ENCODE peak calls at places on chromosomes 13 and 19, in four cellular contexts. One of them, this sample, is unnamed.

GRCh38 chr19:47691090-47691489 is 22.1 kb upstream of the EHD2 start:
- DNase-seq in neuronal stem cell: no peak
- DNase-seq in OCI-LY7: no peak
- DNase-seq in amygdala: no peak
- DNase-seq in this sample: no peak

GRCh38 chr19:36377541-36378178 is 1.3 kb downstream of the ZFP14 start:
- DNase-seq in neuronal stem cell: no peak
- DNase-seq in amygdala: no peak
- DNase-seq in OCI-LY7: no peak
- DNase-seq in this sample: no peak

GRCh38 chr13:111515648-111516047 is 195.2 kb downstream of the TEX29 start:
- DNase-seq in neuronal stem cell: no peak
- DNase-seq in OCI-LY7: no peak
- DNase-seq in amygdala: no peak
- DNase-seq in this sample: no peak

GRCh38 chr13:34349091-34349722 is 531.3 kb downstream of the RFC3 start:
- DNase-seq in neuronal stem cell: no peak
- DNase-seq in amygdala: no peak
- DNase-seq in OCI-LY7: no peak
- DNase-seq in this sample: peak; percentile 98

GRCh38 chr19:15666883-15667282 is 6.0 kb upstream of the CYP4F12 start:
- DNase-seq in amygdala: no peak
- DNase-seq in OCI-LY7: no peak
- DNase-seq in neuronal stem cell: no peak
- DNase-seq in this sample: no peak

GRCh38 chr13:37303610-37304009 is 198.1 kb upstream of the CSNK1A1L start:
- DNase-seq in amygdala: no peak
- DNase-seq in neuronal stem cell: no peak
- DNase-seq in OCI-LY7: no peak
- DNase-seq in this sample: no peak

GRCh38 chr19:23817519-23817918 is 58.8 kb upstream of the ZNF681 start:
- DNase-seq in OCI-LY7: peak; percentile 82
- DNase-seq in neuronal stem cell: no peak
- DNase-seq in amygdala: no peak
- DNase-seq in this sample: no peak

GRCh38 chr13:23656637-23657036 is 86.4 kb downstream of the TNFRSF19 start:
- DNase-seq in amygdala: no peak
- DNase-seq in OCI-LY7: no peak
- DNase-seq in neuronal stem cell: no peak
- DNase-seq in this sample: no peak

GRCh38 chr19:40862785-40863184 is 12.5 kb upstream of the CYP2A6 start:
- DNase-seq in OCI-LY7: no peak
- DNase-seq in neuronal stem cell: no peak
- DNase-seq in amygdala: no peak
- DNase-seq in this sample: peak; percentile 15

GRCh38 chr19:9953802-9954542 is 17.7 kb upstream of the OLFM2 start:
- DNase-seq in OCI-LY7: no peak
- DNase-seq in amygdala: peak; percentile 50
- DNase-seq in neuronal stem cell: no peak
- DNase-seq in this sample: no peak

GRCh38 chr19:8084152-8084551 is 31.6 kb downstream of the CCL25 start:
- DNase-seq in OCI-LY7: no peak
- DNase-seq in neuronal stem cell: no peak
- DNase-seq in amygdala: no peak
- DNase-seq in this sample: no peak

GRCh38 chr19:2524840-2525723 is 49.2 kb downstream of the GADD45B start:
- DNase-seq in neuronal stem cell: no peak
- DNase-seq in amygdala: no peak
- DNase-seq in OCI-LY7: no peak
- DNase-seq in this sample: no peak

GRCh38 chr13:24110011-24110410 is 50.5 kb upstream of the SPATA13 start:
- DNase-seq in neuronal stem cell: no peak
- DNase-seq in OCI-LY7: no peak
- DNase-seq in amygdala: no peak
- DNase-seq in this sample: no peak

GRCh38 chr19:47755762-47756626 is 10.6 kb downstream of the NOP53 start:
- DNase-seq in amygdala: no peak
- DNase-seq in OCI-LY7: no peak
- DNase-seq in neuronal stem cell: no peak
- DNase-seq in this sample: no peak

GRCh38 chr13:100789968-100790367 is 115.4 kb upstream of the TMTC4 start:
- DNase-seq in OCI-LY7: no peak
- DNase-seq in neuronal stem cell: no peak
- DNase-seq in amygdala: no peak
- DNase-seq in this sample: no peak

GRCh38 chr13:92827503-92827902 is 399.1 kb upstream of the GPC6 start:
- DNase-seq in OCI-LY7: no peak
- DNase-seq in neuronal stem cell: no peak
- DNase-seq in amygdala: no peak
- DNase-seq in this sample: no peak

GRCh38 chr19:46081928-46082727 is 41.3 kb upstream of the IGFL4 start:
- DNase-seq in neuronal stem cell: peak; percentile 26
- DNase-seq in amygdala: no peak
- DNase-seq in OCI-LY7: peak; percentile 48
- DNase-seq in this sample: no peak

GRCh38 chr13:41411536-41411935 is 45.8 kb upstream of the RGCC start:
- DNase-seq in neuronal stem cell: peak; percentile 24
- DNase-seq in OCI-LY7: peak; percentile 65
- DNase-seq in amygdala: no peak
- DNase-seq in this sample: peak; percentile 11

GRCh38 chr13:26494591-26494990 is 62.9 kb upstream of the WASF3 start:
- DNase-seq in OCI-LY7: no peak
- DNase-seq in amygdala: no peak
- DNase-seq in neuronal stem cell: no peak
- DNase-seq in this sample: no peak

GRCh38 chr13:91046715-91047327 is 300.7 kb upstream of the MIR17HG start:
- DNase-seq in neuronal stem cell: no peak
- DNase-seq in amygdala: no peak
- DNase-seq in OCI-LY7: no peak
- DNase-seq in this sample: no peak

GRCh38 chr19:50444059-50444458 is 11.4 kb downstream of the MYBPC2 start:
- DNase-seq in neuronal stem cell: no peak
- DNase-seq in amygdala: no peak
- DNase-seq in OCI-LY7: no peak
- DNase-seq in this sample: no peak

GRCh38 chr13:84609716-84610115 is 727.4 kb upstream of the SLITRK1 start:
- DNase-seq in neuronal stem cell: no peak
- DNase-seq in amygdala: no peak
- DNase-seq in OCI-LY7: no peak
- DNase-seq in this sample: no peak

GRCh38 chr13:26022538-26023292 is 29.1 kb downstream of the SHISA2 start:
- DNase-seq in amygdala: no peak
- DNase-seq in neuronal stem cell: no peak
- DNase-seq in OCI-LY7: no peak
- DNase-seq in this sample: peak; percentile 4

GRCh38 chr13:46961719-46962118 is 64.9 kb upstream of the HTR2A start:
- DNase-seq in amygdala: no peak
- DNase-seq in neuronal stem cell: no peak
- DNase-seq in OCI-LY7: no peak
- DNase-seq in this sample: peak; percentile 51

GRCh38 chr19:5130371-5131030 is 161.6 kb downstream of the KDM4B start:
- DNase-seq in amygdala: no peak
- DNase-seq in OCI-LY7: peak; percentile 82
- DNase-seq in neuronal stem cell: no peak
- DNase-seq in this sample: no peak

GRCh38 chr19:48873476-48874308 is 1.5 kb downstream of the PPP1R15A start:
- DNase-seq in OCI-LY7: no peak
- DNase-seq in amygdala: no peak
- DNase-seq in neuronal stem cell: no peak
- DNase-seq in this sample: no peak

GRCh38 chr13:64684108-64684507 is 2546.0 kb downstream of the PCDH9 start:
- DNase-seq in neuronal stem cell: no peak
- DNase-seq in OCI-LY7: no peak
- DNase-seq in amygdala: no peak
- DNase-seq in this sample: no peak

GRCh38 chr19:44824758-44825157 is 15.9 kb downstream of the BCAM start:
- DNase-seq in amygdala: no peak
- DNase-seq in OCI-LY7: no peak
- DNase-seq in neuronal stem cell: no peak
- DNase-seq in this sample: no peak

GRCh38 chr19:13788991-13789390 is 6.3 kb upstream of the ZSWIM4 start:
- DNase-seq in amygdala: no peak
- DNase-seq in OCI-LY7: peak; percentile 36
- DNase-seq in neuronal stem cell: no peak
- DNase-seq in this sample: peak; percentile 80

GRCh38 chr13:99386911-99387788 is 80.0 kb upstream of the GPR183 start:
- DNase-seq in OCI-LY7: peak; percentile 72
- DNase-seq in amygdala: no peak
- DNase-seq in neuronal stem cell: peak; percentile 43
- DNase-seq in this sample: no peak

GRCh38 chr13:50291611-50292010 is 276.4 kb downstream of the KCNRG start:
- DNase-seq in amygdala: no peak
- DNase-seq in neuronal stem cell: no peak
- DNase-seq in OCI-LY7: no peak
- DNase-seq in this sample: peak; percentile 12

GRCh38 chr13:50419896-50420295 is 404.7 kb downstream of the KCNRG start:
- DNase-seq in neuronal stem cell: no peak
- DNase-seq in OCI-LY7: no peak
- DNase-seq in amygdala: no peak
- DNase-seq in this sample: no peak

GRCh38 chr13:52454825-52455676 is at the start of gene CKAP2:
- DNase-seq in neuronal stem cell: peak; percentile 84
- DNase-seq in OCI-LY7: peak; percentile 97
- DNase-seq in amygdala: peak; percentile 90
- DNase-seq in this sample: peak; percentile 63

GRCh38 chr13:108483981-108484380 is 145.4 kb upstream of the MYO16 start:
- DNase-seq in neuronal stem cell: no peak
- DNase-seq in OCI-LY7: no peak
- DNase-seq in amygdala: no peak
- DNase-seq in this sample: no peak

GRCh38 chr19:46828484-46828883 is 22.2 kb downstream of the AP2S1 start:
- DNase-seq in OCI-LY7: no peak
- DNase-seq in neuronal stem cell: no peak
- DNase-seq in amygdala: no peak
- DNase-seq in this sample: no peak

GRCh38 chr13:50684366-50684765 is 159.1 kb downstream of the DLEU7 start:
- DNase-seq in OCI-LY7: no peak
- DNase-seq in neuronal stem cell: no peak
- DNase-seq in amygdala: no peak
- DNase-seq in this sample: no peak

GRCh38 chr19:1511989-1512338 is 855 bp downstream of the ADAMTSL5 start:
- DNase-seq in neuronal stem cell: no peak
- DNase-seq in amygdala: no peak
- DNase-seq in OCI-LY7: no peak
- DNase-seq in this sample: no peak

GRCh38 chr19:54660306-54660705 is 2.5 kb upstream of the LILRB4 start:
- DNase-seq in OCI-LY7: no peak
- DNase-seq in neuronal stem cell: no peak
- DNase-seq in amygdala: no peak
- DNase-seq in this sample: no peak

GRCh38 chr19:49741210-49741844 is 21.8 kb downstream of the TSKS start:
- DNase-seq in amygdala: no peak
- DNase-seq in neuronal stem cell: no peak
- DNase-seq in OCI-LY7: no peak
- DNase-seq in this sample: no peak

GRCh38 chr19:58054792-58055482 is 4.1 kb upstream of the ZNF135 start:
- DNase-seq in amygdala: peak; percentile 67
- DNase-seq in neuronal stem cell: no peak
- DNase-seq in OCI-LY7: no peak
- DNase-seq in this sample: no peak

This sample was measured in GM04503.